ENCODE peak calls at places on chromosomes 11 and 22, in nine cellular contexts. G, O, X, H, Z, P, U, I and C are unnamed samples.

GRCh38 chr22:39254789-39255298 is 10.1 kb upstream of the PDGFB start:
- DNase-seq in G (no peak), O (peak; percentile 48), X (no peak), H (no peak), Z (peak; percentile 41), P (no peak), U (no peak), I (peak; percentile 24), C (no peak)

GRCh38 chr11:119029340-119030028 is 1.2 kb downstream of the SLC37A4 start:
- DNase-seq in G (no peak), O (no peak), X (peak; percentile 93), H (no peak), Z (no peak), P (no peak), U (peak; percentile 37), I (peak; percentile 79), C (peak; percentile 65)

GRCh38 chr22:29555065-29555644 is 1.6 kb upstream of the THOC5 start:
- DNase-seq in G (no peak), O (no peak), X (no peak), H (no peak), Z (no peak), P (no peak), U (no peak), I (no peak), C (no peak)

GRCh38 chr11:130915556-130916237 is 582 bp downstream of the SNX19 start:
- DNase-seq in G (no peak), O (no peak), X (no peak), H (no peak), Z (no peak), P (peak; percentile 17), U (peak; percentile 30), I (no peak), C (peak; percentile 3)

GRCh38 chr11:10784229-10785145 is 24.2 kb downstream of the EIF4G2 start:
- DNase-seq in G (no peak), O (no peak), X (no peak), H (no peak), Z (no peak), P (no peak), U (peak; percentile 37), I (no peak), C (no peak)

GRCh38 chr11:126640186-126640585 is 284.7 kb downstream of the ST3GAL4 start:
- DNase-seq in G (no peak), O (no peak), X (no peak), H (no peak), Z (no peak), P (no peak), U (no peak), I (no peak), C (no peak)

GRCh38 chr22:36227396-36227795 is 11.9 kb downstream of the APOL2 start:
- DNase-seq in G (no peak), O (no peak), X (no peak), H (no peak), Z (no peak), P (no peak), U (no peak), I (no peak), C (no peak)

GRCh38 chr22:23130697-23131096 is 11.1 kb downstream of the RSPH14 start:
- DNase-seq in G (no peak), O (no peak), X (no peak), H (no peak), Z (no peak), P (no peak), U (no peak), I (no peak), C (no peak)

GRCh38 chr11:72475359-72475758 is 41.0 kb upstream of the CLPB start:
- DNase-seq in G (no peak), O (no peak), X (no peak), H (no peak), Z (no peak), P (no peak), U (no peak), I (no peak), C (no peak)

GRCh38 chr11:59510917-59511589 is at the start of gene OR4D9:
- DNase-seq in G (no peak), O (no peak), X (no peak), H (no peak), Z (no peak), P (no peak), U (no peak), I (peak; percentile 27), C (peak; percentile 7)

GRCh38 chr11:111018571-111018970 is 227.0 kb upstream of the POU2AF2 start:
- DNase-seq in G (no peak), O (no peak), X (no peak), H (no peak), Z (no peak), P (no peak), U (no peak), I (no peak), C (no peak)

GRCh38 chr22:19122752-19123492 is 710 bp upstream of the DGCR2 start:
- DNase-seq in G (no peak), O (no peak), X (no peak), H (no peak), Z (no peak), P (peak; percentile 67), U (peak; percentile 63), I (peak; percentile 65), C (no peak)

GRCh38 chr11:95567685-95568084 is 221.9 kb downstream of the FAM76B start:
- DNase-seq in G (no peak), O (no peak), X (no peak), H (no peak), Z (no peak), P (no peak), U (no peak), I (no peak), C (no peak)

GRCh38 chr11:62456630-62457029 is 37.8 kb downstream of the SCGB1A1 start:
- DNase-seq in G (no peak), O (no peak), X (no peak), H (no peak), Z (no peak), P (peak; percentile 45), U (no peak), I (no peak), C (no peak)

GRCh38 chr22:38423512-38424503 is 31.2 kb downstream of the KCNJ4 start:
- DNase-seq in G (no peak), O (no peak), X (peak; percentile 56), H (no peak), Z (no peak), P (no peak), U (no peak), I (no peak), C (peak; percentile 35)

GRCh38 chr11:2444301-2445106 is at the start of the genes KCNQ1 and TRPM5:
- DNase-seq in G (peak; percentile 24), O (peak; percentile 28), X (no peak), H (no peak), Z (no peak), P (peak; percentile 79), U (peak; percentile 98), I (peak; percentile 48), C (no peak)
- TF ChIP-seq REST in G (no peak), O (no peak), X (no peak), H (no peak), Z (no peak), P (no peak), U (no peak), I (no peak), C (no peak)

DNA sequence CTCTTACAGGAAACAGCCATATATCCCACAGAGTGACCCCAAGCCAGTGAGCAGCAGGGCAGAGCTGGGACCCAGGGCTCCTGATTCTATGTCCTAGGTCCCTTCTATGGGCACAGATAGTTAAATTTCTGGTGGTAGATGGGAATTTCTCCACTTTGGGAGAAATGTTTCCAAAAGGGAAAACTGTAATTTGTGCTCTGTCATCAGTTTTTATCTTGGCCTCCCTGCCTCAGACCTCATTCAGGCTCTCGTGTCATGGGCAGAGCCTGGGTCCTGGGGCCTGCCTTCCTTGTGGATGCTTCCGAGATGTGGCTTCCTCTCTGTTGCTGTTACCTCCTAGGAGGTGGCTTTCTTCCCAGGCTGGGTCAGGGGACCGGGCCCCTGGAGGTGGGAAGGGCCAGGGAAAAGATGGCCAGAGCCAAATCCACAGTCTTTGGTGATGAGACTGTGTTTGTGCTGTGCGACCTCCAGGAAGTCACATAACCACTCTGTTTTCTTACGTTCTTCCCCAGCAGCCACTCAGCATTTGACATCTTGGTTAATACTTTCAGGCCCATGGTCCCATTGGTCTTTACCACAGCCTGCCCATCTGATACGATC is 8.6 kb downstream of the LRRC32 start:
- DNase-seq in G (no peak), O (no peak), X (no peak), H (no peak), Z (no peak), P (no peak), U (no peak), I (no peak), C (no peak)
- TF ChIP-seq REST in G (no peak), O (no peak), X (no peak), H (no peak), Z (no peak), P (no peak), U (no peak), I (no peak), C (no peak)

DNA sequence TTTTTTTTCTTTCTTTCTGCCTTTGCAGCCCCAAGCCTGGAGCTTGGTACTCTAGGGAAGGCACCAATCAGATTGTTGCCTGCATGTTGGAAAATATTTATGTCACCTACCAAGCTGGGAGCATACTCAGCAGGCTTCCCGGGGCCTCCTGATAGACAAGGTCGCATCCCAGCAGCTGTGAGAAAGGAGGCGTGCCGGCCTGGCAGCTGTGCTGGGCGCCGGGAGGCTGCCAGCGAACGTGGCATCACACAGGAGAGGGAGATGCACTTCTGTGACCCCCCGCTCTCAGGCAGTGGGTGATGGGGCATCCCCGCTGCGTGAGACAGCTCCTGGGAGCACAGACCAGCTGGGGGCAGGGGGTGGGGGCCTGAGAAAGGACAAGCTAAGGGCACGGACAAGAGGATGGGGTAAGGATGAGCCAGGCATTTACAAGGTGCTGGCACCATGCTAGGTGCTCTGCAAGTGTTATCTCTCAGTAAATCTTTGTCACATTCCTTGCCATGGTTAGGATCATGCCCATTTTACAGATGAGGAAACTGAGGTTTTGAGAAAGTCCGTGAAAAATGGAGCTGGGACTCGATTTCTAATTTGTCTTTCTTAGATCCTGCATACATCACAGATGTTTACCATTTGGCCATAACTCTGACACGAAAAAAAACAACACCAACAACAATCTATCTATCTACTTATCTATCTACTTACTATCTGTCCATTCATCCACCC is 429.5 kb downstream of the MIAT start:
- DNase-seq in G (no peak), O (no peak), X (no peak), H (no peak), Z (no peak), P (peak; percentile 22), U (no peak), I (no peak), C (no peak)
- TF ChIP-seq REST in G (no peak), O (no peak), X (no peak), H (no peak), Z (no peak), P (no peak), U (no peak), I (no peak), C (no peak)

GRCh38 chr11:64339754-64340408 is at the start of gene CCDC88B:
- DNase-seq in G (no peak), O (no peak), X (no peak), H (no peak), Z (no peak), P (no peak), U (no peak), I (no peak), C (peak; percentile 88)
- TF ChIP-seq REST in G (no peak), O (no peak), X (no peak), H (no peak), Z (no peak), P (no peak), U (no peak), I (no peak), C (no peak)

GRCh38 chr11:125514336-125515101 is 18.5 kb upstream of the FEZ1 start:
- DNase-seq in G (no peak), O (no peak), X (no peak), H (no peak), Z (peak; percentile 92), P (no peak), U (peak; percentile 32), I (no peak), C (peak; percentile 90)
- TF ChIP-seq REST in G (no peak), O (no peak), X (no peak), H (no peak), Z (no peak), P (no peak), U (no peak), I (no peak), C (no peak)